ENCODE peak calls at places on chromosomes 13 and 19, in ten cellular contexts. B, R, P, Q, C, N, K, V, Y and S are unnamed samples.

GRCh38 chr13:66994097-66994496 is 236.0 kb downstream of the PCDH9 start:
- DNase-seq in B (peak; percentile 83), R (peak; percentile 79), P (peak; percentile 79), Q (peak; percentile 18), C (peak; percentile 85), N (peak; percentile 75), K (no peak), V (no peak), Y (peak; percentile 91), S (no peak)

GRCh38 chr19:33431986-33432385 is 58.5 kb downstream of the CEBPG start:
- DNase-seq in B (no peak), R (peak; percentile 3), P (no peak), Q (no peak), C (no peak), N (no peak), K (no peak), V (no peak), Y (no peak), S (no peak)

GRCh38 chr19:33394006-33394722 is 20.7 kb downstream of the CEBPG start:
- DNase-seq in B (no peak), R (peak; percentile 85), P (peak; percentile 73), Q (peak; percentile 66), C (peak; percentile 81), N (no peak), K (no peak), V (no peak), Y (no peak), S (peak; percentile 64)

GRCh38 chr13:30731658-30732390 is 3.5 kb upstream of the ALOX5AP start:
- DNase-seq in B (no peak), R (no peak), P (no peak), Q (no peak), C (no peak), N (no peak), K (no peak), V (no peak), Y (no peak), S (no peak)

GRCh38 chr13:25175431-25175830 is 3.3 kb upstream of the AMER2 start:
- DNase-seq in B (no peak), R (no peak), P (no peak), Q (no peak), C (no peak), N (no peak), K (no peak), V (no peak), Y (no peak), S (no peak)

GRCh38 chr19:41408256-41408655 is 10.6 kb downstream of the BCKDHA start:
- DNase-seq in B (no peak), R (no peak), P (no peak), Q (no peak), C (no peak), N (no peak), K (no peak), V (no peak), Y (no peak), S (no peak)

GRCh38 chr13:101474419-101474957 is 22.0 kb downstream of the ITGBL1 start:
- DNase-seq in B (peak; percentile 73), R (no peak), P (peak; percentile 84), Q (no peak), C (peak; percentile 93), N (peak; percentile 16), K (peak; percentile 90), V (no peak), Y (peak; percentile 58), S (peak; percentile 78)

GRCh38 chr13:33069365-33069764 is 53.1 kb downstream of the KL start:
- DNase-seq in B (no peak), R (no peak), P (no peak), Q (no peak), C (no peak), N (no peak), K (no peak), V (no peak), Y (no peak), S (no peak)

GRCh38 chr13:42337808-42338600 is 66.1 kb downstream of the AKAP11 start:
- DNase-seq in B (no peak), R (no peak), P (no peak), Q (no peak), C (no peak), N (no peak), K (no peak), V (no peak), Y (no peak), S (no peak)

GRCh38 chr13:98450495-98451167 is 126.3 kb downstream of the STK24 start:
- DNase-seq in B (no peak), R (peak; percentile 71), P (no peak), Q (no peak), C (no peak), N (no peak), K (no peak), V (no peak), Y (no peak), S (no peak)

GRCh38 chr19:12796146-12797071 is 5.1 kb downstream of the JUNB start:
- DNase-seq in B (peak; percentile 86), R (peak; percentile 88), P (peak; percentile 89), Q (peak; percentile 51), C (peak; percentile 86), N (peak; percentile 82), K (no peak), V (no peak), Y (peak; percentile 86), S (peak; percentile 60)

GRCh38 chr13:44142911-44143665 is 230.5 kb upstream of the SERP2 start:
- DNase-seq in B (no peak), R (no peak), P (peak; percentile 31), Q (peak; percentile 86), C (peak; percentile 29), N (no peak), K (no peak), V (peak; percentile 47), Y (peak; percentile 66), S (no peak)

GRCh38 chr13:110536006-110536693 is 25.4 kb downstream of the RAB20 start:
- DNase-seq in B (no peak), R (peak; percentile 65), P (no peak), Q (no peak), C (no peak), N (no peak), K (no peak), V (no peak), Y (no peak), S (no peak)

GRCh38 chr13:44109986-44110640 is 230.4 kb downstream of the LACC1 start:
- DNase-seq in B (no peak), R (no peak), P (no peak), Q (no peak), C (no peak), N (no peak), K (no peak), V (no peak), Y (peak; percentile 53), S (no peak)

GRCh38 chr13:80939581-80939980 is 598.7 kb upstream of the SPRY2 start:
- DNase-seq in B (peak; percentile 10), R (no peak), P (no peak), Q (no peak), C (no peak), N (no peak), K (no peak), V (no peak), Y (no peak), S (no peak)

GRCh38 chr19:46823049-46823448 is 27.6 kb downstream of the AP2S1 start:
- DNase-seq in B (no peak), R (no peak), P (no peak), Q (no peak), C (no peak), N (no peak), K (no peak), V (no peak), Y (no peak), S (no peak)
- TF ChIP-seq CTCF in B (no peak), R (no peak), P (no peak), Q (no peak), C (no peak), N (no peak), K (no peak), V (no peak), Y (no peak), S (no peak)

GRCh38 chr19:23823952-23824389 is 65.3 kb upstream of the ZNF681 start:
- DNase-seq in B (peak; percentile 50), R (no peak), P (no peak), Q (no peak), C (peak; percentile 1), N (no peak), K (no peak), V (no peak), Y (peak; percentile 30), S (no peak)
- TF ChIP-seq CTCF in B (peak; percentile 46), R (peak; percentile 16), P (no peak), Q (no peak), C (no peak), N (no peak), K (no peak), V (peak; percentile 15), Y (no peak), S (peak; percentile 27)

DNA sequence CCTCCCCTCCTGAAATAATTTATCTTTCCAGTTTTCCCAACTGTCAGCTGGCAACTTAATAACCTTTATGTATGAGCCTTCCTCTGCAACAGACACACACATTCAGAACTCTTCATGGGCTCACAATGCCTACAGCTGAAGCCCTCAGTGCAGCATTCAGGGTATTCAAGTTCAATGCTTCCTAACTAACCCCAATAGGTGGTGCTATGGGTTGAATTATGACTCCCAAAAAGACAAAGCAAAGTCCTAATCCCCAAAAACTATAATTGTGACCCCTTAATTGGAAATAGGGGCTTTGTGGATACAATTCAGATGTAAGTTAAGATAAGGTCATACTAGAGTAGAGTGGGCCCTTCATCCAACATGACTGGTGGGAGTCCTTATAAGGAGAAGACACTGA is 202.2 kb downstream of the SUCLA2 start:
- DNase-seq in B (no peak), R (no peak), P (peak; percentile 51), Q (peak; percentile 25), C (peak; percentile 54), N (no peak), K (no peak), V (no peak), Y (no peak), S (no peak)
- TF ChIP-seq CTCF in B (no peak), R (peak; percentile 14), P (peak; percentile 49), Q (peak; percentile 25), C (peak; percentile 57), N (no peak), K (peak; percentile 39), V (peak; percentile 43), Y (no peak), S (peak; percentile 45)

GRCh38 chr13:76826527-76826926 is 59.7 kb downstream of the KCTD12 start:
- DNase-seq in B (no peak), R (no peak), P (no peak), Q (no peak), C (no peak), N (no peak), K (no peak), V (no peak), Y (no peak), S (no peak)

GRCh38 chr13:76825415-76825814 is 60.8 kb downstream of the KCTD12 start:
- DNase-seq in B (no peak), R (no peak), P (peak; percentile 13), Q (no peak), C (peak; percentile 25), N (no peak), K (no peak), V (no peak), Y (no peak), S (no peak)

GRCh38 chr13:76823969-76824368 is 62.2 kb downstream of the KCTD12 start:
- DNase-seq in B (no peak), R (no peak), P (no peak), Q (no peak), C (no peak), N (no peak), K (no peak), V (no peak), Y (no peak), S (no peak)

GRCh38 chr13:76820759-76821158 is 65.4 kb downstream of the KCTD12 start:
- DNase-seq in B (no peak), R (no peak), P (peak; percentile 62), Q (no peak), C (peak; percentile 59), N (no peak), K (no peak), V (no peak), Y (no peak), S (peak; percentile 19)

GRCh38 chr13:76822691-76823267 is 63.4 kb downstream of the KCTD12 start:
- DNase-seq in B (no peak), R (no peak), P (peak; percentile 77), Q (peak; percentile 8), C (peak; percentile 74), N (no peak), K (no peak), V (no peak), Y (peak; percentile 10), S (peak; percentile 39)
- TF ChIP-seq CTCF in B (no peak), R (peak; percentile 43), P (peak; percentile 44), Q (no peak), C (peak; percentile 33), N (no peak), K (peak; percentile 28), V (no peak), Y (no peak), S (peak; percentile 53)